ENCODE peak calls at places on chromosomes 6 and 20, in four cellular contexts. One of them, this sample, is unnamed.

GRCh38 chr20:36582322-36582721 is 8.9 kb downstream of the TGIF2 start:
- DNase-seq in AG08396: no peak
- DNase-seq in NCI-H1105: no peak
- DNase-seq in mesendoderm: no peak
- DNase-seq in this sample: no peak

GRCh38 chr6:156021746-156022396 is 566.2 kb upstream of the NOX3 start:
- DNase-seq in AG08396: peak; percentile 14
- DNase-seq in NCI-H1105: no peak
- DNase-seq in mesendoderm: no peak
- DNase-seq in this sample: no peak

GRCh38 chr20:40961686-40962640 is 66.7 kb upstream of the TOP1 start:
- DNase-seq in AG08396: no peak
- DNase-seq in NCI-H1105: no peak
- DNase-seq in mesendoderm: no peak
- DNase-seq in this sample: no peak

GRCh38 chr20:38269715-38270114 is 9.2 kb upstream of the KIAA1755 start:
- DNase-seq in AG08396: no peak
- DNase-seq in NCI-H1105: no peak
- DNase-seq in mesendoderm: no peak
- DNase-seq in this sample: no peak

GRCh38 chr6:30951907-30952469 is 11.2 kb downstream of the MUCL3 start:
- DNase-seq in AG08396: no peak
- DNase-seq in NCI-H1105: no peak
- DNase-seq in mesendoderm: no peak
- DNase-seq in this sample: no peak

GRCh38 chr6:158081657-158081935 is 86.5 kb downstream of the SERAC1 start:
- DNase-seq in AG08396: no peak
- DNase-seq in NCI-H1105: no peak
- DNase-seq in mesendoderm: no peak
- DNase-seq in this sample: no peak

GRCh38 chr6:28758046-28758817 is 165.6 kb downstream of the TRIM27 start:
- DNase-seq in AG08396: peak; percentile 25
- DNase-seq in NCI-H1105: peak; percentile 80
- DNase-seq in mesendoderm: peak; percentile 92
- DNase-seq in this sample: no peak

GRCh38 chr6:5471637-5472430 is 210.5 kb downstream of the FARS2 start:
- DNase-seq in AG08396: no peak
- DNase-seq in NCI-H1105: peak; percentile 51
- DNase-seq in mesendoderm: peak; percentile 93
- DNase-seq in this sample: no peak

This sample was measured in T1000.